ENCODE peak calls at places on chromosomes 5 and 9, in four cellular contexts. R is A549, N is heart left ventricle, P is astrocyte of the cerebellum. A is an unnamed sample.

GRCh38 chr5:132459031-132459982 is 31.3 kb downstream of the IRF1 start:
- DNase-seq in R (no peak), N (no peak), P (peak; percentile 91), A (no peak)

GRCh38 chr9:134637241-134637640 is 4.4 kb upstream of the COL5A1 start:
- DNase-seq in P (no peak), N (peak; percentile 16), R (no peak), A (no peak)

GRCh38 chr5:126370796-126371718 is 52.2 kb upstream of the GRAMD2B start:
- DNase-seq in R (peak; percentile 21), N (no peak), P (peak; percentile 20), A (no peak)

GRCh38 chr9:14321517-14322125 is 7.7 kb upstream of the NFIB start:
- DNase-seq in P (no peak), R (no peak), N (no peak), A (no peak)

GRCh38 chr9:121743441-121744001 is 92.1 kb downstream of the DAB2IP start:
- DNase-seq in P (peak; percentile 45), N (peak; percentile 91), R (peak; percentile 85), A (peak; percentile 82)

GRCh38 chr9:33130501-33130900 is 36.6 kb downstream of the B4GALT1 start:
- DNase-seq in P (no peak), N (no peak), R (no peak), A (no peak)

GRCh38 chr5:83104031-83104430 is 26.7 kb downstream of the XRCC4 start:
- DNase-seq in P (no peak), R (no peak), N (no peak), A (no peak)

GRCh38 chr5:171573021-171573420 is 153.6 kb downstream of the FGF18 start:
- DNase-seq in P (no peak), R (no peak), N (no peak), A (no peak)

GRCh38 chr5:170597109-170597741 is 93.4 kb downstream of the KCNIP1 start:
- DNase-seq in R (peak; percentile 15), N (no peak), P (no peak), A (no peak)

GRCh38 chr5:122815218-122815767 is 30.1 kb upstream of the SNX24 start:
- DNase-seq in N (no peak), R (no peak), P (no peak), A (no peak)

GRCh38 chr9:130915096-130915447 is 18.5 kb upstream of the QRFP start:
- DNase-seq in R (no peak), P (no peak), N (no peak), A (no peak)

GRCh38 chr9:4389755-4390154 is 89.9 kb upstream of the GLIS3 start:
- DNase-seq in N (no peak), P (no peak), R (no peak), A (no peak)

GRCh38 chr9:4397917-4398316 is 92.4 kb upstream of the SLC1A1 start:
- DNase-seq in N (no peak), R (no peak), P (no peak), A (no peak)

GRCh38 chr9:4389003-4389402 is 89.1 kb upstream of the GLIS3 start:
- DNase-seq in P (no peak), R (no peak), N (no peak), A (no peak)

GRCh38 chr9:4393806-4394523 is 94.1 kb upstream of the GLIS3 start:
- DNase-seq in P (no peak), N (no peak), R (no peak), A (no peak)
- TF ChIP-seq CTCF in P (no peak), N (no peak), R (no peak), A (peak; percentile 22)

GRCh38 chr5:77844408-77845272 is 68.5 kb upstream of the TBCA start:
- DNase-seq in R (no peak), N (no peak), P (no peak), A (no peak)

GRCh38 chr5:77847129-77847460 is 71.0 kb upstream of the TBCA start:
- DNase-seq in R (no peak), N (no peak), P (no peak), A (no peak)

GRCh38 chr5:77843570-77844407 is 67.7 kb upstream of the TBCA start:
- DNase-seq in P (no peak), N (no peak), R (no peak), A (no peak)

GRCh38 chr5:77846422-77847128 is 70.4 kb upstream of the TBCA start:
- DNase-seq in R (no peak), P (no peak), N (no peak), A (no peak)

GRCh38 chr5:77845273-77845646 is 69.1 kb upstream of the TBCA start:
- DNase-seq in R (no peak), P (no peak), N (no peak), A (no peak)
- H3K4me3 ChIP-seq in R (no peak overlapping the region), P (no peak overlapping the region), N (no peak overlapping the region), A (no peak overlapping the region)

GRCh38 chr9:120456218-120456617 is 123.7 kb downstream of the CDK5RAP2 start:
- DNase-seq in N (no peak), R (no peak), P (no peak), A (no peak)
- TF ChIP-seq CTCF in N (no peak), R (no peak), P (no peak), A (no peak)

GRCh38 chr5:115072266-115073056 is 97.2 kb downstream of the TRIM36 start:
- DNase-seq in R (no peak), P (no peak), N (no peak), A (peak; percentile 80)

GRCh38 chr5:115069087-115069968 is 100.4 kb downstream of the TRIM36 start:
- DNase-seq in R (peak; percentile 60), N (no peak), P (peak; percentile 24), A (peak; percentile 59)

GRCh38 chr5:115070737-115071136 is 99.0 kb downstream of the TRIM36 start:
- DNase-seq in N (no peak), P (no peak), R (no peak), A (no peak)

GRCh38 chr5:115068239-115069086 is 101.2 kb downstream of the TRIM36 start:
- DNase-seq in P (no peak), R (peak; percentile 62), N (no peak), A (no peak)
- H3K4me3 ChIP-seq in P (no peak overlapping the region), R (peak overlapping the region; percentile 13), N (no peak overlapping the region), A (no peak overlapping the region)

DNA sequence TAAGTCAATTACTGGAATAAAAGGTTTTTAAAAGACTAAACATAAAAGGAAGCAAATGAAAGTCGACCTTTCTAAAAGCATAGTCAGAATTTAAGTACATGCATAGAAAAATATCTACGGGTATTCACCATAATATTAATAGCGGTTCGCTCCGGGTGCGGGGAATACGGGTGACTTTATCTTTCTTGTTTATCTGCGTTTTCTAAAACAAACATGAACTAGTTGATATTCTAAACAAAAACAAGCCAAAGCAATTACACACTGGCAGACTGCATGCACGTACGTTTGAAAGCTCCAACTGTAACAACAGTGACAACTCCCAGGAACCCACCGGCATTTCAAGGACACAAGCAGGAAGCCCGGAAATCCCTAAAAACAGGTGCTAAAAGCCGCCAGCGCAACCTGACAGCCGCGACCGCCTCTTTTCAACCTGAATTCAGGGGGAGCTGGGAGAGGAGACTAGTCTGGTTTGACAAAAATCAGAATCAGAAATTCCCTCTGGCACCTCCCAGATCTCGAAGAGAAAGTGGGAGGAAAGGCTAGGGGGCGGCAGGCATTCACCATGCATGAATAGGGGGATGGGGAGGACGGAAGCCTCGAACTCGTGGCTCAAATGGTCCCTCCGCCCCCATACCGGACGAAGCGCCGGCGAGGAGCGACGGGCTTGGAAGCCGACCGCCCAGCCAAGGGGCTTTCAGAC is 512 bp downstream of the PANK3 start:
- DNase-seq in R (no peak), N (no peak), P (no peak), A (no peak)
- TF ChIP-seq CTCF in R (no peak), N (no peak), P (no peak), A (no peak)

DNA sequence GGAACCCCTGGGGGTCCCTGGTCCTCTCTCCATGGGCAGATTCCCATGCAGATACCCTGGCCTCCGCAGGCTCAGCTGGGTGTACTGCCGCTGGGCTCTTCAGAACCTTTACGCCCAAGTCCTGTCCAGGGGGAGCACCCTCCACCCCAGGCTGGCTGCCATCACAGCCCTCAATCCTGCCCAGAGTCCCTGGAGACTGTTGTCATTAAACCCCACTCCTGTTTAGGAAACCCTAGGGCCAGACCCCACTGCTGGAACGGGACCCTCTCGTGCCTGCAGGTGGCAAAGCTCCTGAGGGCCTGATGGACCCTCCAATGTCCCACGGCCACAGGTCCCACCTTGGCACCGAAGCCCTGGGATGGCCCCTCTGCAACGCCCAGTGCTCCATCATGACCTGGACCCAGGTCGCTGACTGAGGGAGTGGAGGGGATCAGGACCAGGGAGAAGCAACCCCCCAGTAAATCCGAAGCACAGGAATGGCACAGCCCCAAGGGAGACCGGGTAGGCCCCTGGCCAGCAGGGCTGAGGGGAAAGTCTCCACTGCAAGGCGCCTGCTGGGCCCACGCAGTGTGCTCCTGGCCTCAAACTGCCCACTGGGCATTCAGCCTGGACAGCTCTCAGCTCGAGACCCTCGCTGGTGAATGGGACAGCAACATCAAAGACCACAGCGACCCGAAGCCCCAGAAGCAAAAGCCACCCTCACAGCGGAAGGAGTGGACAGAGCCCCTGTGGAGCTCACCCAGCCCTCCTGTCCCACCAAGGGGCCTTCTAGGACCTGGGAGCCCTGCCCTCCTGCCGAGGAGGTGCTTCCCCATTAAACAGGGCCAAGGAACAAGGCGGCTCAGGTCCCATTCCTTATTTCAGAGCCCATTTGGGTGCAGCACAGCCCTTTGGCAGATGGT is 8.3 kb downstream of the ZDHHC11B start:
- DNase-seq in R (no peak), N (peak; percentile 40), P (no peak), A (no peak)
- H3K4me3 ChIP-seq in R (no peak overlapping the region), N (no peak overlapping the region), P (no peak overlapping the region), A (no peak overlapping the region)

DNA sequence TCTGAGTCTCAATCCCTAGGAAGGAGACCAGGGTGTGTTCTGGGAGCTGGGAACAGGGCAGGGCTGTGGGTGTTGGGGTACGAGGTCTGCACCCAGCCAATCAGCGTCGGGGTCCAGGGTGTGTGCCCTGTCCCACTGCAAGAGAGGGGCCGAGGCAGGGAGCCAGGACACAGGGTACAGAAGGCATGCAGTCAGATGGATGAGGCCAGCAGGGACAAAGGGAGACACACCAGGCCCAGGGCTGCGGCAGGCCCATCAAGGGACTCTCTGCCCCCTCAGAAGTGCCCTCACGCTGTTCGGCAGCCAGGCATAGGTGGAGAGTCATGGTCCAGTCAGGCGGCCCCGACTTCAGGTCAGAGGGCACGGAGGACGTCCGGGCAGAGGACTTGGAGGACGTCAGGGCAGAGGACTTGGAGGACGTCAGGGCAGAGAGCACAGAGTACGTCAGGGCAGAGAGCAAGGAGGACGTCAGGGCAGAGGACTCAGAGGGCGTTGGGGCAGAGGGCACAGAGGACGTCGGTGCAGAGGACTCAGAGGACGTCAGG is 28.8 kb upstream of the ADAMTS2 start:
- DNase-seq in R (no peak), N (peak; percentile 40), P (no peak), A (no peak)
- TF ChIP-seq CTCF in R (no peak), N (no peak), P (no peak), A (no peak)

GRCh38 chr5:148385094-148385493 is 1.3 kb downstream of the FBXO38 start:
- DNase-seq in N (no peak), R (no peak), P (no peak), A (peak; percentile 69)

GRCh38 chr5:148383564-148384388 is at the start of gene FBXO38:
- DNase-seq in P (peak; percentile 94), N (peak; percentile 97), R (peak; percentile 97), A (peak; percentile 95)

GRCh38 chr5:148382961-148383360 is 797 bp upstream of the FBXO38 start:
- DNase-seq in N (no peak), R (no peak), P (no peak), A (no peak)

GRCh38 chr5:148386041-148386440 is 2.3 kb downstream of the FBXO38 start:
- DNase-seq in P (no peak), R (no peak), N (no peak), A (no peak)

DNA sequence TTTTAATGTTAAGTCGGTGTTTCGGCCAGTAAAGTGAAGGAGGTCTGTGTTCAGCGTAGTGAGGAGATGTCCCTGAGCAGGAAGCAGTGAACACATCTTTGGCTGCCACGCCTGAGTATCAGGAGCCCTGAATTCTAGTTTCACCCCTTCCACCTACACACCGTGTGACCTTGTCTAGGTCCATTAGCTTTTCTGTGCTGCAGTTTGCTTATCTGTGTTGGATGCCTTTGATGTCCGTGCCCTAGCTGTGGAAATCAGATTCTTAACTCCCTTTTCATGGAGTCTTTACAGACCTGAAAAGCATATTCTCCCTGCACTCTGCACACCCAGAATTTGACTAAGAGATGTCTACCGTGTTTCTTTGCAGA is 615 bp downstream of the FBXO38 start:
- DNase-seq in N (no peak), R (no peak), P (no peak), A (no peak)
- H3K4me3 ChIP-seq in N (peak overlapping the region; percentile 87), R (peak overlapping the region; percentile 92), P (peak overlapping the region; percentile 86), A (peak overlapping the region; percentile 90)